ENCODE peak calls at places on chromosomes 7 and 10, in eight cellular contexts. H is body of pancreas, A is Peyer's patch, C is ascending aorta, Y is A549, X is adrenal gland, D is stomach, L is hepatocyte. B is an unnamed sample.

GRCh38 chr7:86911703-86912102 is 147.8 kb downstream of the ELAPOR2 start:
- DNase-seq in X (no peak), Y (no peak), D (no peak), C (no peak), H (no peak), A (no peak), L (no peak), B (no peak)

GRCh38 chr7:139044813-139045794 is 9.3 kb upstream of the ZC3HAV1L start:
- DNase-seq in L (no peak), D (no peak), Y (no peak), A (peak; percentile 59), X (no peak), C (no peak), H (no peak), B (no peak)

GRCh38 chr10:117938104-117938503 is 108.6 kb downstream of the RAB11FIP2 start:
- DNase-seq in D (no peak), H (no peak), Y (no peak), C (no peak), L (no peak), X (no peak), A (no peak), B (no peak)

GRCh38 chr7:958221-959200 is 4.0 kb upstream of the ADAP1 start:
- DNase-seq in C (no peak), A (no peak), D (no peak), X (no peak), H (no peak), L (no peak), Y (no peak), B (no peak)

GRCh38 chr10:50991496-50992355 is 82.6 kb upstream of the PRKG1 start:
- DNase-seq in C (no peak), A (peak; percentile 59), X (peak; percentile 49), Y (no peak), H (peak; percentile 42), D (no peak), L (peak; percentile 49), B (no peak)

GRCh38 chr7:3747452-3747851 is 446.4 kb downstream of the SDK1 start:
- DNase-seq in Y (no peak), L (no peak), A (no peak), H (no peak), D (no peak), C (no peak), X (no peak), B (no peak)

GRCh38 chr10:119663866-119664698 is 12.9 kb downstream of the BAG3 start:
- DNase-seq in D (no peak), H (no peak), C (no peak), A (peak; percentile 56), X (no peak), L (no peak), Y (no peak), B (no peak)

GRCh38 chr7:7959979-7960670 is 8.5 kb upstream of the GLCCI1 start:
- DNase-seq in H (no peak), L (no peak), Y (no peak), D (no peak), X (no peak), C (no peak), A (no peak), B (no peak)

GRCh38 chr10:110524864-110525242 is 27.1 kb downstream of the DUSP5 start:
- DNase-seq in Y (no peak), H (no peak), D (no peak), X (no peak), A (no peak), C (no peak), L (no peak), B (peak; percentile 31)

GRCh38 chr7:142801601-142802295 is 31.0 kb downstream of the PRSS2 start:
- DNase-seq in L (no peak), X (no peak), C (no peak), Y (no peak), A (no peak), D (no peak), H (no peak), B (no peak)

GRCh38 chr10:13291821-13292773 is 7.8 kb downstream of the PHYH start:
- DNase-seq in L (no peak), Y (no peak), A (no peak), C (no peak), D (no peak), H (no peak), X (no peak), B (no peak)

GRCh38 chr7:17275749-17276671 is 22.4 kb upstream of the AHR start:
- DNase-seq in D (no peak), Y (peak; percentile 77), C (no peak), A (no peak), H (peak; percentile 28), L (peak; percentile 32), X (no peak), B (no peak)

GRCh38 chr7:126940723-126941307 is 311.9 kb downstream of the GRM8 start:
- DNase-seq in Y (no peak), H (peak; percentile 27), C (no peak), X (no peak), A (no peak), D (no peak), L (peak; percentile 18), B (no peak)

GRCh38 chr10:124878457-124878739 is 63.5 kb upstream of the ZRANB1 start:
- DNase-seq in Y (no peak), D (no peak), H (no peak), L (no peak), X (no peak), A (no peak), C (no peak), B (no peak)

GRCh38 chr10:86837663-86838062 is 81.2 kb downstream of the BMPR1A start:
- DNase-seq in L (no peak), X (no peak), D (no peak), Y (no peak), A (no peak), H (no peak), C (no peak), B (no peak)

GRCh38 chr10:86830043-86830591 is 73.7 kb downstream of the BMPR1A start:
- DNase-seq in A (no peak), C (no peak), H (no peak), L (no peak), X (no peak), Y (no peak), D (no peak), B (no peak)

GRCh38 chr10:86840498-86840897 is 84.1 kb downstream of the BMPR1A start:
- DNase-seq in C (no peak), L (no peak), Y (no peak), D (no peak), H (no peak), A (no peak), X (no peak), B (no peak)

GRCh38 chr10:86836044-86836443 is 79.6 kb downstream of the BMPR1A start:
- DNase-seq in L (no peak), Y (no peak), D (no peak), X (no peak), H (no peak), C (no peak), A (no peak), B (no peak)
- H3K4me1 ChIP-seq in L (no peaks in the 10 kb centered on the region), Y (no peaks in the 10 kb centered on the region), D (peaks cover 57% of the 10 kb centered on the region), X (peaks cover 3% of the 10 kb centered on the region), H (peaks cover 17% of the 10 kb centered on the region), C (peaks cover 28% of the 10 kb centered on the region), A (no peaks in the 10 kb centered on the region), B (no peaks in the 10 kb centered on the region)

GRCh38 chr7:134646425-134647305 is at the start of gene BPGM:
- DNase-seq in C (peak; percentile 96), A (peak; percentile 99), H (peak; percentile 99), D (peak; percentile 98), L (peak; percentile 98), Y (peak; percentile 100), X (peak; percentile 98), B (peak; percentile 98)
- H3K4me1 ChIP-seq in C (peaks cover 6% of the 10 kb centered on the region), A (no peaks in the 10 kb centered on the region), H (peaks cover 28% of the 10 kb centered on the region), D (peaks cover 29% of the 10 kb centered on the region), L (peaks cover 10% of the 10 kb centered on the region), Y (peaks cover 9% of the 10 kb centered on the region), X (peaks cover 10% of the 10 kb centered on the region), B (peaks cover 21% of the 10 kb centered on the region)

GRCh38 chr10:92126100-92126650 is 164.7 kb downstream of the CPEB3 start:
- DNase-seq in Y (no peak), H (no peak), L (no peak), X (no peak), C (no peak), D (no peak), A (no peak), B (no peak)
- H3K4me1 ChIP-seq in Y (peaks cover 48% of the 10 kb centered on the region), H (peaks cover 61% of the 10 kb centered on the region), L (peaks cover 40% of the 10 kb centered on the region), X (peaks cover 37% of the 10 kb centered on the region), C (peaks cover 41% of the 10 kb centered on the region), D (peaks cover 62% of the 10 kb centered on the region), A (no peaks in the 10 kb centered on the region), B (peaks cover 44% of the 10 kb centered on the region)

DNA sequence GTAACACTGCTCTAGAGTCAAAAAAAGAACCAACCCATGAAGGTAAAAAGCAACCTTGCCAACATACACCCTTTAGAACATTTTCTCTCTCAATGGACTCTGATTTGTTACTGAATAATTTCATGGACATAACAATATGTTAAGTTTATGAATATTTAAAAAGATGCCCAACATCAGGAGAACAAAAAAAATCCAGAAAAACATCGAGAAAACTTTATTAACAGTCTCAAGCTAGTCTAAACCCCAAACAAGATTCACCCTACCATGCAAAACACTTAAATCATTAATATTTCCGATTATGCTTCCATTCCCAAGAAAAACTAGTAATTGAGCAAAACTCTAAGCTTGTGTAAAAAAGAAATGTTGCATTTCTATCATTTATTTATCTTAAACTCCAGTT is 46.7 kb downstream of the OSBPL3 start:
- DNase-seq in A (no peak), L (no peak), X (no peak), D (no peak), Y (no peak), C (no peak), H (no peak), B (no peak)
- H3K4me1 ChIP-seq in A (no peaks in the 10 kb centered on the region), L (no peaks in the 10 kb centered on the region), X (no peaks in the 10 kb centered on the region), D (no peaks in the 10 kb centered on the region), Y (no peaks in the 10 kb centered on the region), C (no peaks in the 10 kb centered on the region), H (no peaks in the 10 kb centered on the region), B (peaks cover 7% of the 10 kb centered on the region)

B was measured in suprapubic skin.